ENCODE peak calls at places on chromosomes 13 and 19, in seven cellular contexts. Q, D, K, Y, V, B and L are unnamed samples.
A peak's percentile ranks its signal among the peaks of the same experiment; 100 is the strongest.

GRCh38 chr19:44072543-44073401 is 813 bp downstream of the ZNF284 start:
- DNase-seq in Q (peak; percentile 24), K (no peak), D (no peak), B (no peak), Y (no peak), V (no peak), L (no peak)

GRCh38 chr19:12847159-12848139 is 9.1 kb downstream of the MAST1 start:
- DNase-seq in Q (peak; percentile 86), B (peak; percentile 76), K (peak; percentile 91), Y (peak; percentile 66), D (peak; percentile 87), V (peak; percentile 86), L (no peak)

GRCh38 chr13:39306639-39307589 is 268.7 kb downstream of the NHLRC3 start:
- DNase-seq in D (no peak), Q (no peak), V (no peak), B (no peak), Y (no peak), K (no peak), L (no peak)

GRCh38 chr13:109657395-109657794 is 129.0 kb downstream of the IRS2 start:
- DNase-seq in D (no peak), V (no peak), Q (no peak), K (no peak), B (no peak), Y (no peak), L (no peak)

GRCh38 chr13:25981060-25981459 is 70.8 kb downstream of the SHISA2 start:
- DNase-seq in K (no peak), B (no peak), Q (no peak), Y (no peak), D (no peak), V (no peak), L (no peak)

GRCh38 chr19:40550951-40551350 is 25.7 kb upstream of the SHKBP1 start:
- DNase-seq in K (no peak), D (no peak), B (no peak), Y (no peak), V (no peak), Q (no peak), L (no peak)

GRCh38 chr19:8573316-8573715 is 3.9 kb downstream of the MYO1F start:
- DNase-seq in Y (no peak), Q (no peak), V (no peak), K (no peak), D (no peak), B (no peak), L (no peak)

GRCh38 chr19:32828139-32828538 is 41.4 kb downstream of the SLC7A9 start:
- DNase-seq in K (no peak), Y (no peak), B (no peak), Q (no peak), D (no peak), V (no peak), L (no peak)

GRCh38 chr13:66425741-66426140 is 804.4 kb downstream of the PCDH9 start:
- DNase-seq in B (no peak), Q (no peak), Y (peak; percentile 53), K (no peak), D (no peak), V (no peak), L (no peak)

GRCh38 chr13:112968380-112968909 is 569 bp upstream of the MCF2L start:
- DNase-seq in V (peak; percentile 39), Q (peak; percentile 78), K (peak; percentile 85), Y (no peak), D (no peak), B (no peak), L (no peak)

GRCh38 chr13:92461402-92461801 is 765.2 kb upstream of the GPC6 start:
- DNase-seq in D (no peak), V (no peak), K (no peak), B (no peak), Q (no peak), Y (no peak), L (no peak)

GRCh38 chr19:4066176-4066606 is 508 bp downstream of the ZBTB7A start:
- DNase-seq in D (no peak), Y (no peak), Q (peak; percentile 71), K (peak; percentile 82), B (no peak), V (no peak), L (no peak)

GRCh38 chr19:28582344-28582743 is 630.6 kb downstream of the UQCRFS1 start:
- DNase-seq in B (no peak), V (no peak), K (no peak), Y (no peak), Q (no peak), D (no peak), L (no peak)

GRCh38 chr13:42312817-42313431 is 41.0 kb downstream of the AKAP11 start:
- DNase-seq in Q (no peak), D (no peak), K (no peak), V (no peak), Y (no peak), B (no peak), L (no peak)

GRCh38 chr19:13692096-13692495 is 72.2 kb upstream of the MRI1 start:
- DNase-seq in Q (no peak), B (no peak), V (no peak), Y (peak; percentile 46), D (no peak), K (no peak), L (peak; percentile 8)

GRCh38 chr13:40306817-40307216 is 359.6 kb downstream of the FOXO1 start:
- DNase-seq in D (no peak), V (no peak), Q (no peak), K (no peak), Y (no peak), B (no peak), L (no peak)

GRCh38 chr19:51887522-51888498 is at the start of gene ZNF577:
- DNase-seq in D (peak; percentile 80), B (no peak), K (peak; percentile 84), V (peak; percentile 91), Y (peak; percentile 96), Q (peak; percentile 98), L (peak; percentile 74)

GRCh38 chr13:64158910-64159309 is 2743.3 kb upstream of the PCDH20 start:
- DNase-seq in V (no peak), Y (peak; percentile 34), D (no peak), B (no peak), K (no peak), Q (no peak), L (no peak)

GRCh38 chr13:21364357-21364756 is 94.7 kb downstream of the ZDHHC20 start:
- DNase-seq in D (no peak), V (no peak), Y (no peak), Q (no peak), K (no peak), B (no peak), L (no peak)

GRCh38 chr19:23718802-23719201 is 31.8 kb upstream of the ZNF675 start:
- DNase-seq in D (no peak), Q (no peak), V (no peak), B (no peak), Y (no peak), K (no peak), L (no peak)

GRCh38 chr19:6740589-6741348 is 1.3 kb downstream of the TRIP10 start:
- DNase-seq in Q (peak; percentile 66), Y (peak; percentile 18), V (peak; percentile 58), K (peak; percentile 74), D (peak; percentile 70), B (peak; percentile 27), L (no peak)

GRCh38 chr13:21420706-21421105 is 38.4 kb downstream of the ZDHHC20 start:
- DNase-seq in B (no peak), V (no peak), Q (no peak), D (no peak), Y (peak; percentile 41), K (no peak), L (no peak)

GRCh38 chr13:41216160-41216559 is 21.8 kb upstream of the KBTBD7 start:
- DNase-seq in Y (peak; percentile 79), D (no peak), Q (no peak), V (no peak), K (no peak), B (no peak), L (peak; percentile 32)

DNA sequence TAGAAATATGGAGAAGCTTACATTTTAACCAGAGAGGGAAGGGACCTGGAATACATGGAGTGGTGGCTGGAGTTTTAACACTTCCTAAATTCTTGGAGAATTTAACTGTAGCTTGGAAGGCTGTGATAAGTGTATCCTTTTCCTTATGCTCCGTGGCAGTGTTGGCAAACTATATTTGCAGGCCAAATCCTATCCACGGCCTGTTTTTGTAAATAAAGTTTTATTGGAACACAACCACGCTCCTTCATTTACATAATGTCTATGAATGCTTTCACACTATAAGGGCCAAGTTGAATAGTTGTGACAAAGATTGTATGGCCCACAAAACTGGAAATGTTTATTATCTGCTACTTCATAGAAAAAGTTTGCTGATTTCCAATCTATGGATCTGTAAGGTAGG is 110.5 kb upstream of the MIR17HG start:
- DNase-seq in D (no peak), K (no peak), Q (no peak), B (no peak), Y (no peak), V (no peak), L (no peak)
- H3K27ac ChIP-seq in D (no peak overlapping the region), K (no peak overlapping the region), Q (no peak overlapping the region), B (no peak overlapping the region), Y (no peak overlapping the region), V (no peak overlapping the region), L (no peak overlapping the region)

DNA sequence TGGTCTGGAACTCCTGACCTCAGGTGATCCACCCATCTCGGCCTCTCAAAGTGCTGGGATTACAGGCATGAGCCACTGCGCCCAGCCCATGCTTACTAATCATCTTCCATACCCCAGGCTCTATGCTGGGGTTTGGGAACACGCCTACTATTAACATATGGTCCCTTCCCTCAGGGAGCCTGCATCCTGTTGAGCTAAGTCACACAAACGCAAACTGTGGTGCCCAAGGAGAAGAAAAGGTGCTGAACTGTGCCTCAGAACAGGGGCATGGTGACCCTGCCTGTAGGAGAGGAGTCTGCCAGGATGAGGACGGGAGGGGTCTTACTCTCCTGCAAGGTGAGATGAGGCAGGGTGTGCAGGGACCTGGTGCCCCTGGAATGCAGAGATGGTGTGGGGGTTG is 5.6 kb downstream of the MICOS13 start:
- DNase-seq in Q (no peak), V (no peak), Y (no peak), B (no peak), D (no peak), K (no peak), L (no peak)
- H3K4me3 ChIP-seq in Q (no peak overlapping the region), V (no peak overlapping the region), Y (no peak overlapping the region), B (no peak overlapping the region), D (no peak overlapping the region), K (no peak overlapping the region), L (no peak overlapping the region)

DNA sequence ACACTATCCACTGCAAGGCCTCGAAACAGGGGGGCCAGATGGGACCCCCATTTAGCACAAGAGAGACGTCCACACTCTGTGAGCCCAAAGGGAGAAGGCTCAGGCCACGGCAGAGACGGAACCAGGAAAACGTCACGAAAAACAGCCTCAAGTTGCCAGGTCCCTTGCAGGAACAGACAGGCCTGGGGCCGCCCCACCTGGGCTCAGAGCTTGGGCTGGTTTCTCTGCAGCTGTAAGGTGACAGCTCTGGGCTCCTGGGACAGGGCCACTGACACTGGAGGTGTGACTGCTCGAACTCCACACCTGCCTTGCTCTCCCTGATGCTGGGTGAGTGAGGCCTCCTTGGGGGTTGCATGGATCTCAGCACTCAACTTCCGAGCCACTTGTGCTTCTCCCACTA is 3.2 kb downstream of the ZNF787 start:
- DNase-seq in Y (no peak), D (no peak), K (no peak), V (no peak), Q (no peak), B (no peak), L (no peak)
- H3K27ac ChIP-seq in Y (no peak overlapping the region), D (no peak overlapping the region), K (peak overlapping the region; percentile 84), V (peak overlapping the region; percentile 97), Q (peak overlapping the region; percentile 96), B (no peak overlapping the region), L (peak overlapping the region; percentile 2)

DNA sequence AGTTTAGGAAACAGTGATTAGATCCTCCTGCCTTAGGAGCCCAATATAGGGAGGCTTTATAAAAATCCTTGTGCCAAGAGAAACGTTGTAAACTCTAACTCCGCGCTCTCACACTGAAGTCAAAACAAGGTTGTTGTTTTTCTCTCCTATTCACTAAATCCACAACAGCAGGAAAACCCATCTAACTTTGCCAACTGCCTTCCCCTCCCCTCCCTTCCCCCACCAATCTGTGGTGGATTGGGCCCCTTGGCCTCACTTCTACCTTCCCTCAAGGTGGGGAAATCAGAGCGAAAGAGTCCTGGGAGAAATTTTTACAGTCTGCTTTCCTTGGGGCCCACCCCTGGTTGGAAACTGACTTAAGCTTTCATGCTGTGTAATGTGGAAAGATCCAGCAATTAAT is 1.4 kb downstream of the DHRS12 start:
- DNase-seq in Q (no peak), K (no peak), D (no peak), V (no peak), Y (no peak), B (no peak), L (no peak)
- H3K4me3 ChIP-seq in Q (no peak overlapping the region), K (no peak overlapping the region), D (no peak overlapping the region), V (no peak overlapping the region), Y (no peak overlapping the region), B (peak overlapping the region; percentile 91), L (no peak overlapping the region)